ENCODE peak calls at places on chromosomes 3 and 15, in five cellular contexts. I is HepG2, K is HEK293T, N is GM12878, T is SK-N-SH. A is an unnamed sample.

GRCh38 chr3:147408180-147409105 is 722 bp upstream of the ZIC1 start:
- DNase-seq in K (no peak), I (no peak), T (no peak), N (no peak), A (no peak)

GRCh38 chr15:65305144-65305758 is 774 bp downstream of the RNU5B-1 start:
- DNase-seq in I (no peak), K (peak), T (peak), N (no peak), A (no peak)

GRCh38 chr3:129576514-129577345 is 29.7 kb downstream of the PLXND1 start:
- DNase-seq in I (peak), N (peak), K (no peak), T (no peak), A (no peak)

GRCh38 chr15:75065467-75065850 is 42.1 kb downstream of the PPCDC start:
- DNase-seq in I (peak), T (no peak), K (no peak), N (no peak), A (no peak)

GRCh38 chr3:141011511-141012262 is 39.5 kb upstream of the SPSB4 start:
- DNase-seq in N (no peak), K (peak), I (peak), T (peak), A (peak)

GRCh38 chr3:161875483-161875882 is 378.9 kb downstream of the OTOL1 start:
- DNase-seq in K (no peak), N (no peak), I (no peak), T (no peak), A (no peak)

GRCh38 chr15:47184405-47185221 is 532.7 kb upstream of the SEMA6D start:
- DNase-seq in N (no peak), T (peak), K (peak), I (no peak), A (no peak)

GRCh38 chr15:68508485-68509189 is 70.2 kb upstream of the CORO2B start:
- DNase-seq in K (no peak), T (no peak), I (no peak), N (no peak), A (no peak)

GRCh38 chr3:13607821-13608620 is 59.1 kb downstream of the FBLN2 start:
- DNase-seq in N (no peak), T (no peak), I (no peak), K (no peak), A (no peak)

DNA sequence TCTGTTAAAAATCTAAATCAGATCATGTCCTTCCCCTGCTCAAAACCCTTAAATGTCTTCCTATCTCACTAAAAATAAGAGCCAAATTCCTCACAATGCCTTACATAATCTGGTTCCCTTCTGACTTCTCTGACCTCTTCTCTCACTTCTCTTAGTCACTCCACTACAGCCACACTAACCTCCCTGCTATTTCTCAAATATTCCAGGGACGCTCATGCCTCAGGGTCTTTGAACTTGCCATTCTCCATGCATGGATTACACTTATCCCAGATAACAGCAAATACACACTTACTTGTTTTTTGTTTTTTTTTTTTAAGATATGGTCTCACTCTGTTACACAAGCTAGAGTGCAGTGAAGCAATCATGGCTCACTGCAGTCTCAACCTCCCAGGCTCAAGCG is 8.5 kb downstream of the TP53BP1 start:
- DNase-seq in N (no peak), K (no peak), T (no peak), I (no peak), A (no peak)
- TF ChIP-seq FOXM1 in N (no peak), K (no peak), T (no peak), I (no peak), A (no peak)

GRCh38 chr3:55579499-55579898 is 92.4 kb upstream of the WNT5A start:
- DNase-seq in N (no peak), I (no peak), K (no peak), T (no peak), A (no peak)

GRCh38 chr3:55584030-55584429 is 96.9 kb upstream of the WNT5A start:
- DNase-seq in N (no peak), T (no peak), I (no peak), K (no peak), A (no peak)

GRCh38 chr3:55584716-55585368 is 97.7 kb upstream of the WNT5A start:
- DNase-seq in K (no peak), T (peak), I (no peak), N (no peak), A (no peak)

GRCh38 chr3:55585856-55586255 is 98.8 kb upstream of the WNT5A start:
- DNase-seq in T (no peak), I (no peak), N (no peak), K (no peak), A (no peak)

GRCh38 chr3:55583475-55583874 is 96.4 kb upstream of the WNT5A start:
- DNase-seq in K (no peak), T (no peak), I (no peak), N (no peak), A (no peak)
- TF ChIP-seq FOXM1 in K (no peak), T (no peak), I (no peak), N (no peak), A (no peak)

DNA sequence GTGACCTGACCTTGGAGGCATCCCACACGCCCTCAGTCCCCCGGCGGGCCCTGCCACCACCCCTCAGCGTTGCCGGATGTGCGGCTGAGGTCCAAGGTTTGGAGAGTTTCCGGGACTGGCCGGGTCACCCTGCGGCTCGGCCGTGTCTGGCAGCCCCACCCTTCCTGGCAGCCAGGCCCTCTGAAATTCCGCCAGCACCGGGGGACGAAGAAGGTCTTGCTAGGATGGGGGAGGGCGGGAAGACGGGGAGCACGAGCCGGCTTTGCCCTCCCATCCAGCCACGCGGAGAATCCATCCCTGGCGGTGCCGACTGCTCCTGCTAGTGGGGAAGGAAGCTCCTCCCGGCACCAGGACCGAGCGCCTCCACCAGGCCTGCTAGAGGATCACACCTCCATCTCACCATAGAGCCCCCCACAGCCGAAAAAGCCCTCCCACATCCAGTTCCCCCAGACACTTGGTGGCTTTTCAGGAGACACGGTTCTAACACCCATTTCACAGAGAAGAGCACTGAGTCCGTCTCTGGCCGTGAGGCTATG is 81.5 kb downstream of the CPN2 start:
- DNase-seq in N (no peak), T (peak), I (no peak), K (no peak), A (peak)
- TF ChIP-seq FOXM1 in N (no peak), T (no peak), I (no peak), K (no peak), A (no peak)

GRCh38 chr3:179541596-179541995 is 21.1 kb upstream of the ACTL6A start:
- DNase-seq in N (no peak), T (no peak), I (no peak), K (no peak), A (no peak)
- TF ChIP-seq FOXM1 in N (no peak), T (no peak), I (no peak), K (no peak), A (no peak)

GRCh38 chr15:95249524-95249923 is 1018.2 kb downstream of the MCTP2 start:
- DNase-seq in I (no peak), T (no peak), K (no peak), N (no peak), A (no peak)

GRCh38 chr15:95252404-95252803 is 1021.0 kb downstream of the MCTP2 start:
- DNase-seq in N (no peak), K (no peak), T (no peak), I (no peak), A (no peak)

GRCh38 chr15:95247068-95247984 is 1016.0 kb downstream of the MCTP2 start:
- DNase-seq in T (no peak), N (no peak), K (peak), I (peak), A (peak)
- TF ChIP-seq FOXM1 in T (no peak), N (no peak), K (no peak), I (no peak), A (no peak)

GRCh38 chr15:45594835-45595530 is 7.8 kb downstream of the BLOC1S6 start:
- DNase-seq in I (no peak), N (no peak), K (no peak), T (no peak), A (no peak)
- TF ChIP-seq FOXM1 in I (no peak), N (no peak), K (no peak), T (no peak), A (no peak)

DNA sequence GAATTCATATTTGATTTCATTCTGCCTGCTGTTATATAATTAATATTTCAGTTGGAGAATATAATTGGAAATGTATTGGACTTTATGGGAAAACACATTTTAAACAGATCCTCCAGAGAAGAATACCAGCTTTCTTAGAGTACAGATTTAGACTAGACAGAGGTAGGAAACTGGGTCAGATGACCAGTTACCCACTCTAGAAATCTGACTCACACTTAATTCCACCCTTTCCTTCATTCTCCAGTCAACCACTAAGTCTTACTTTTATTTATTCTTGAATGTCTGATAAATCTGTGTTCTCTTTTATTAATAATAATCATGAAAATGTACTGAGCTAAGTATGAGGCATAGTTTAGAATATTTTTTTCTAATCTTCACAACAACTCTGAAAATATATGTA is 110.7 kb downstream of the LRRC49 start:
- DNase-seq in I (no peak), N (no peak), T (no peak), K (no peak), A (no peak)
- TF ChIP-seq FOXM1 in I (no peak), N (no peak), T (no peak), K (no peak), A (no peak)

DNA sequence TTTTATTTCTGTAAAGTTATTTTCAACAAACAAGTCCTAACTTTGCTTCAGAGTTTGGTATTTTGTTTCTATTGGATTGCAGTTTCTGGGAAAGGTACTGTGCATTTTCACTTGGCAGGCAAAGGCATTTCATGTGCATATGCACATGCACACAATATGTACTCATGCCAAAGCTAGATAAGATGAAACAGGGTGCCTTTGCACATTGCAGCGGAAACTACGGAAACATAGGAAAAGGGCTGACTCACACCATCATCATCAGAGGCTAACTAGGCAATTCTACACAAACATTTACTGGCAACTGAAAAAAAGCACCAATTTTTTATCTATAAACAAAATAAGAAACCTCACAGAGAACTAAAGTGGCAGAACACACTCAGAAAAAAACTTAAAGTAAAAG is 550.6 kb upstream of the NECTIN3 start:
- DNase-seq in K (no peak), I (no peak), T (no peak), N (no peak), A (peak)
- TF ChIP-seq FOXM1 in K (no peak), I (no peak), T (no peak), N (no peak), A (no peak)

DNA sequence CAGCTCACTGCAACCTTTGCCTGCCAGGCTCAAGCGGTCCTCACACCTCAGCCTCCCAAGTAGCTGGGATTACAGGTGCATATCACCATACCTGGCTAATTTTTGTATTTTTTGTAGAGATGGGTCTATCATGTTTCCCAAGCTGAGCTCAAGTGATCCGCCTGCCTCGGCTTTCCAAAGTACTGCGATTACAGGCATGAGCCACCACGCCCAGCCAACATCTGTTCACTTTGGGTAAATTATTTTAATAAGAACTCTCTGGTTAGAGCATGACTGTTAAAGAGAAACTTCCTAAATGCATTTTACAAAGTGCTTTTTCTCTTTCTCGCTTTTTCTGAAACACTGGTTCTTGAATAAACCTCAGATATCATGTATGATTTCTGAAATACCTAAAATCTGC is 172.5 kb downstream of the PTPRG start:
- DNase-seq in T (no peak), I (no peak), N (no peak), K (no peak), A (no peak)
- TF ChIP-seq FOXM1 in T (no peak), I (no peak), N (no peak), K (no peak), A (no peak)

GRCh38 chr3:191804935-191805334 is 344.0 kb downstream of the PYDC2 start:
- DNase-seq in K (no peak), N (no peak), T (no peak), I (no peak), A (no peak)

GRCh38 chr3:191813245-191813644 is 352.3 kb downstream of the PYDC2 start:
- DNase-seq in N (no peak), K (no peak), I (no peak), T (no peak), A (no peak)

DNA sequence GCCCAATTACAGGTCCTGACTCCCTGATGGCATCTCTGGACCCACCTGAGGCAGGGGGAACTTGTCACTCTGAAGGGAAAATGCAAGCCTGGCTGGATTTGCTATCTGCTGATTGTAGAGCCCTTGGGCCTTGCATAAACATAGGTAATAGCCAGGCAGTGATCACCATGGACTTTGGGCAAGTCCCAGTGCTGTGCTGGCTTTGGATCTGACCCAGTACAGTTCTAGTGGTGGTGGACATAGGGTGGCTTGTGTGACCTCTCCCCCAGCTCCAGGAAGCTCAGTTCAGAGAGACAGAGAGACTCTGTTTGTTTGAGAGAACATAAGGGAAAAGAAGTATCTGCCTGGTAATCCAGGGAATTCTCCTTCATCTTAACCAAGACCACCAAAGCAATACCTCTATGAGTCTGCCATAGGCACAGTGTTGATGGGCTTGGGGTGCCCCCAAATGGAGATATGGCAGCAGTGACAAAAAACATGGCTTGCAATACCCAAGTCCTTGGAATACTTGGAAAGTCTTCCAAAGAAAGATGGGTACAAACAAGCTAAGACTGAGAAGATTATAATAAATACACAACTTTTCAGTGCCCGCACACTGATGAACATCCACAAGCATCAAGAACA is 348.5 kb downstream of the PYDC2 start:
- DNase-seq in K (no peak), T (no peak), I (peak), N (no peak), A (no peak)
- TF ChIP-seq FOXM1 in K (no peak), T (no peak), I (no peak), N (no peak), A (no peak)